ENCODE peak calls at places on chromosomes 16 and 17, in five cellular contexts. O, E, F, V and R are unnamed samples.

GRCh38 chr16:87608400-87608985 is 6.2 kb downstream of the JPH3 start:
- DNase-seq in V (no peak), O (peak; percentile 71), E (peak; percentile 67), F (peak; percentile 44), R (peak; percentile 83)

GRCh38 chr16:28063047-28063521 is 430 bp downstream of the GSG1L start:
- DNase-seq in E (peak; percentile 3), O (no peak), V (no peak), F (no peak), R (no peak)

GRCh38 chr17:59470624-59471297 is 94.6 kb upstream of the DHX40 start:
- DNase-seq in E (no peak), O (no peak), F (no peak), V (no peak), R (no peak)

GRCh38 chr17:41483991-41484826 is 3.3 kb upstream of the KRT35 start:
- DNase-seq in O (no peak), F (no peak), E (no peak), V (no peak), R (no peak)

GRCh38 chr16:88638323-88639230 is at the start of gene IL17C:
- DNase-seq in E (no peak), F (peak; percentile 58), O (no peak), V (no peak), R (peak; percentile 80)

GRCh38 chr17:1606352-1606985 is 22.2 kb downstream of the SLC43A2 start:
- DNase-seq in F (no peak), V (no peak), O (no peak), E (no peak), R (no peak)

GRCh38 chr17:57455063-57455914 is 199.0 kb downstream of the MSI2 start:
- DNase-seq in E (peak; percentile 43), V (no peak), F (no peak), O (no peak), R (no peak)

GRCh38 chr16:86880316-86881117 is 302.2 kb downstream of the FOXL1 start:
- DNase-seq in E (peak; percentile 34), O (no peak), V (no peak), F (no peak), R (no peak)

GRCh38 chr16:22191966-22192260 is 14.2 kb upstream of the EEF2K start:
- DNase-seq in V (no peak), E (no peak), F (no peak), O (no peak), R (no peak)

GRCh38 chr16:22022151-22022550 is 14.2 kb downstream of the MOSMO start:
- DNase-seq in O (no peak), V (no peak), E (no peak), F (peak; percentile 63), R (no peak)

GRCh38 chr17:3556239-3556904 is 1.2 kb downstream of the TRPV3 start:
- DNase-seq in F (no peak), O (no peak), V (no peak), E (no peak), R (peak; percentile 26)

GRCh38 chr16:85330694-85331188 is 218.5 kb upstream of the CIBAR2 start:
- DNase-seq in V (no peak), E (peak; percentile 97), F (peak; percentile 27), O (peak; percentile 67), R (peak; percentile 85)

GRCh38 chr17:39927928-39928867 is 666 bp downstream of the LRRC3C start:
- DNase-seq in E (peak; percentile 37), V (no peak), O (no peak), F (peak; percentile 27), R (peak; percentile 89)

GRCh38 chr16:27436921-27437650 is 35.1 kb downstream of the IL21R start:
- DNase-seq in F (no peak), V (no peak), O (no peak), E (no peak), R (peak; percentile 18)

GRCh38 chr17:20267459-20267842 is 199.9 kb downstream of the LGALS9B start:
- DNase-seq in O (no peak), E (no peak), V (no peak), F (no peak), R (no peak)

GRCh38 chr16:8543258-8543657 is 47.1 kb downstream of the TMEM114 start:
- DNase-seq in O (no peak), E (no peak), F (no peak), V (no peak), R (no peak)

GRCh38 chr16:28212532-28212873 is 738 bp upstream of the XPO6 start:
- DNase-seq in O (no peak), V (no peak), E (peak; percentile 48), F (peak; percentile 62), R (peak; percentile 53)

GRCh38 chr16:84986102-84986501 is 25.2 kb downstream of the ZDHHC7 start:
- DNase-seq in F (no peak), V (no peak), E (no peak), O (no peak), R (no peak)

GRCh38 chr17:73855933-73856332 is 211.7 kb upstream of the SDK2 start:
- DNase-seq in F (no peak), V (no peak), O (no peak), E (no peak), R (no peak)

GRCh38 chr16:306911-307370 is 24.0 kb downstream of the PDIA2 start:
- DNase-seq in V (no peak), O (no peak), E (no peak), F (no peak), R (no peak)

GRCh38 chr17:57461082-57461481 is 204.8 kb downstream of the MSI2 start:
- DNase-seq in O (no peak), E (no peak), V (no peak), F (no peak), R (no peak)

DNA sequence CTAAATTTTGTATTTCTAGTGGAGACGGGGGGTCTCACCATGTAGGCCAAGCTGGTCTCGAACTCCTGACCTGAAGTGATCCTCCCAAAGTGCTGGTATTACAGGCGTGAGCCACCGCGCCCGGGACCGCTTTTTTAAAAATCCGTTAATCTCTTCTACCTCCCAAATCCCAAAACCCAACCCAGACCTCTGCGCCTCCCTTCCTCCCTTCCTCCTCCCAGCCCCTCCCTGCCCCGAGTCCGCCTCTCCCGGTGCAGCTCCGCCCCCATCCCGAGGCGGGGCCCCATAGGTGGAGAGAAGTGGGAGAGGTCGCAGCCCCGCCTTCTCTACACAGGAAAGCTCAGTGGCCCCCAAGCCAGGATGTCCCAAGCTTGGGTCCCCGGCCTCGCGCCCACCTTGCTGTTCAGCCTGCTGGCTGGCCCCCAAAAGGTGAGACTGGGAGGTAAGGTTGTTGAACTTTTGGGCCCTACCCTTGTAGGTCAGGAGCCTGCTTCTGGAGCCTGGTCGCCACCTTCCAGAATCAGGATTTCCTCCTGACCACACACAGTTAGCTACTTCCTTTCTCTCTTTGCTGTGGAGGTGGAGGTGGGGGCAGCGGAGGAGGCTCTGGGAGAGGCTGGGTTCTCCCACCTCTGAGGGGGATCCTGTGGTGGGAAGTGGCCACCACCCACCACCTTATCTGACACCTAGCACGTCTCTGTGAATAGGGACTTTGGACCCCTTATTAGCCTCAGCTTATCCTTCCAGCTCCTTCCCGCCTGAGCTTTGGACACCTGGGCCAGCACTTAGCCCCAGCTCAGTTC is at the start of gene TMEM92:
- DNase-seq in E (no peak), O (peak; percentile 46), V (peak; percentile 69), F (no peak), R (peak; percentile 98)
- H4K8ac ChIP-seq in E (peak within 1 kb of the TSS; percentile 45), O (peak within 1 kb of the TSS; percentile 88), V (peak within 1 kb of the TSS; percentile 63), F (peak within 1 kb of the TSS; percentile 67), R (no peak within 1 kb of the TSS)

DNA sequence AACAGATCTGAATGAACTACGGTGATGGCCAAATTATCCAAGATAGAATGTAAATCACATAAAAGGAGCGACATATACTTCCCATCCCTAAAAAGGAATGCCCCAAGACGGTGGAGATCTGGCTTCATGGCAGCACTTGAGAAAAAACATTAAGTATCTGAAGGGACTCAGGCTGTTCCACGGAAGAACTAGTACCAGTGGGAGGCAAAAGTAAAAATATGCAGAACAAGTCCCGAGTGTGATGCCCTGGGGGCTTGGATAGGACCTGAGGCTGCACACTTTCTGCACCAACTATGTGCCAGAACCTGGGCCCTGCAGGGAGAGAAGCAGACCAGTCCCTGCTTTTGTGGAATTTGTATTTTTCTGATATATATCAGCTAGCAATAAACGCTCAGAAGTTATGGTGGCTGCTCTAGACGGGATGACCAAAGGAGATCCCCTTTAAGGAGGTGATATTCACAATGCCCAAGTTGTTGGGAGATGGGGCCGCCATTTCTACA is 538 bp upstream of the CKLF start:
- DNase-seq in O (no peak), V (no peak), F (no peak), E (no peak), R (no peak)
- H2BK5ac ChIP-seq in O (peak overlapping the region; percentile 15), V (no peak overlapping the region), F (no peak overlapping the region), E (no peak overlapping the region), R (no peak overlapping the region)

DNA sequence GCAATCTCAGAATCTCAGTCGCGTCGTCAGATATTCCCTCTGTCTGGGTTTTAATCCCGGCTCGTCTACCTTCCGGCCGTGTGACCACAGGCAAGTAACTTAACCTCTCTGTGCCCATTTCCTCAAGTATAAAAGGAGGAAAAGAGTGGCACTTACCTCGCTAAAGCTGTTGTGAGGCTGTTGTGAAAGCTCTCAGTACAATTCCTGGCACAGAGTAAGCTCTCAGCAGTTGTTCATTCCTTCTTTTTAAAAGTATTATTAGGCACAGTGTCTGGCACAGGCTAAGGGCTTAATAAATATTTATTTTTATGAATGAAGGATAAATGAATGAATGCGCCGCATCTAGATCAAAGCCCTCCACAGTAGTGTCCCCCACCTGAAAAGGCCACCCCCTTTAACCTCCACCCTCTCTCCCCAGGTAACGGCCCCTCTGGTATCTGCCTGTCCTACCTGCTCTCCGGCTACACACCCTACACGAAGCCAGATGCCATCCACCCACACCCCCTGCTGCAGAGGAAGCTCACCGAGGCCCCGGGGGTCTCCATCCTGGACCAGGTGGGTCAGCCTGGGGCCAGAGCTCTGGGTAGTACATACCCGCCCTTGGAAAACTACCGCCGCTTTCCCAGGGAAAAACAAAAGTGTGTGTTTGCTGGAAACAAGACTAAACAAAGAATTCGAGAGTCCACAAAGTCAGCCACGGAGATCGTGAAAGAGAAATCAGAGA is 6.0 kb downstream of the OSGIN1 start:
- DNase-seq in E (no peak), F (peak; percentile 6), O (no peak), V (no peak), R (no peak)
- H2BK12ac ChIP-seq in E (no peak overlapping the region), F (no peak overlapping the region), O (no peak overlapping the region), V (no peak overlapping the region), R (no peak overlapping the region)

GRCh38 chr17:45338996-45339535 is 22.2 kb upstream of the MAP3K14 start:
- DNase-seq in F (no peak), E (no peak), V (no peak), O (no peak), R (peak; percentile 14)

GRCh38 chr17:45342871-45343526 is 26.2 kb upstream of the MAP3K14 start:
- DNase-seq in V (no peak), O (no peak), E (no peak), F (no peak), R (peak; percentile 32)

GRCh38 chr17:45339646-45340605 is 23.1 kb upstream of the MAP3K14 start:
- DNase-seq in V (no peak), E (no peak), F (no peak), O (no peak), R (peak; percentile 23)

GRCh38 chr17:45342306-45342705 is 25.5 kb upstream of the MAP3K14 start:
- DNase-seq in E (no peak), V (no peak), F (no peak), O (no peak), R (no peak)

GRCh38 chr17:45341389-45342158 is 24.8 kb upstream of the MAP3K14 start:
- DNase-seq in O (peak; percentile 41), V (no peak), F (no peak), E (peak; percentile 80), R (peak; percentile 98)
- H4K8ac ChIP-seq in O (no peak overlapping the region), V (peak overlapping the region; percentile 83), F (peak overlapping the region; percentile 64), E (peak overlapping the region; percentile 67), R (no peak overlapping the region)